ENCODE peak calls at places on chromosomes 6 and 20, in five cellular contexts. R is pancreas, X is T-helper 17 cell, W is adrenal gland, Z is mesenchymal stem cell. F is an unnamed sample. For H3K9me3, the result is how much of the 10 kb centered on the place peaks cover.

GRCh38 chr20:43389231-43389630 is 68.5 kb upstream of the SRSF6 start:
- DNase-seq in R (no peak), X (no peak), W (no peak), Z (no peak), F (peak)

GRCh38 chr6:53543341-53544010 is 1.4 kb downstream of the GCLC start:
- DNase-seq in R (no peak), X (no peak), W (no peak), Z (peak), F (no peak)

GRCh38 chr6:29510202-29510601 is 22.4 kb upstream of the MAS1L start:
- DNase-seq in R (no peak), X (no peak), W (peak), Z (no peak), F (no peak)

GRCh38 chr6:151025076-151025475 is 159.6 kb downstream of the MTHFD1L start:
- DNase-seq in R (peak), X (no peak), W (no peak), Z (no peak), F (no peak)

GRCh38 chr20:3661060-3661820 is 2.0 kb downstream of the GFRA4 start:
- DNase-seq in R (peak), X (no peak), W (no peak), Z (no peak), F (no peak)

GRCh38 chr6:48109902-48110301 is 1.1 kb downstream of the PTCHD4 start:
- DNase-seq in R (no peak), X (no peak), W (no peak), Z (peak), F (no peak)

GRCh38 chr6:158008894-158009891 is 27.5 kb downstream of the SYNJ2 start:
- DNase-seq in R (peak), X (peak), W (peak), Z (peak), F (peak)

GRCh38 chr20:57610261-57610952 is 9.8 kb downstream of the ZBP1 start:
- DNase-seq in R (peak), X (no peak), W (no peak), Z (no peak), F (no peak)

GRCh38 chr6:42929088-42929927 is at the start of gene CNPY3:
- DNase-seq in R (peak), X (peak), W (peak), Z (peak), F (peak)

GRCh38 chr6:6738922-6739717 is 150.6 kb downstream of the LY86 start:
- DNase-seq in R (no peak), X (no peak), W (no peak), Z (no peak), F (no peak)

GRCh38 chr6:34316442-34317171 is 67.8 kb upstream of the SMIM29 start:
- DNase-seq in R (no peak), X (no peak), W (no peak), Z (no peak), F (no peak)

GRCh38 chr20:45944151-45944964 is 9.9 kb downstream of the PCIF1 start:
- DNase-seq in R (no peak), X (no peak), W (no peak), Z (peak), F (no peak)

GRCh38 chr6:105991561-105992314 is 94.4 kb upstream of the PRDM1 start:
- DNase-seq in R (peak), X (no peak), W (no peak), Z (no peak), F (no peak)

GRCh38 chr20:36461600-36462439 is 79.5 kb upstream of the MYL9 start:
- DNase-seq in R (peak), X (peak), W (peak), Z (peak), F (peak)

GRCh38 chr6:140208286-140208685 is 833.8 kb upstream of the CITED2 start:
- DNase-seq in R (no peak), X (no peak), W (no peak), Z (peak), F (no peak)

GRCh38 chr6:130032758-130033323 is 14.5 kb downstream of the L3MBTL3 start:
- DNase-seq in R (no peak), X (no peak), W (no peak), Z (no peak), F (no peak)

GRCh38 chr6:32794510-32794909 is 22.3 kb downstream of the HLA-DOB start:
- DNase-seq in R (no peak), X (no peak), W (no peak), Z (no peak), F (no peak)

GRCh38 chr20:63641146-63641791 is 12.0 kb downstream of the STMN3 start:
- DNase-seq in R (no peak), X (peak), W (no peak), Z (peak), F (no peak)

GRCh38 chr6:41053056-41053455 is at the start of gene APOBEC2:
- DNase-seq in R (no peak), X (no peak), W (peak), Z (no peak), F (no peak)

GRCh38 chr6:33620584-33621395 is at the start of gene ITPR3:
- DNase-seq in R (peak), X (peak), W (no peak), Z (peak), F (peak)

GRCh38 chr6:76817429-76817828 is 645.9 kb downstream of the HTR1B start:
- DNase-seq in R (no peak), X (no peak), W (no peak), Z (no peak), F (no peak)

GRCh38 chr6:105994522-105995402 is 91.4 kb upstream of the PRDM1 start:
- DNase-seq in R (peak), X (peak), W (peak), Z (peak), F (peak)

GRCh38 chr6:122623279-122623678 is 13.1 kb downstream of the PKIB start:
- DNase-seq in R (no peak), X (no peak), W (no peak), Z (peak), F (no peak)

GRCh38 chr6:45118684-45119230 is 209.4 kb upstream of the RUNX2 start:
- DNase-seq in R (no peak), X (no peak), W (no peak), Z (no peak), F (no peak)

DNA sequence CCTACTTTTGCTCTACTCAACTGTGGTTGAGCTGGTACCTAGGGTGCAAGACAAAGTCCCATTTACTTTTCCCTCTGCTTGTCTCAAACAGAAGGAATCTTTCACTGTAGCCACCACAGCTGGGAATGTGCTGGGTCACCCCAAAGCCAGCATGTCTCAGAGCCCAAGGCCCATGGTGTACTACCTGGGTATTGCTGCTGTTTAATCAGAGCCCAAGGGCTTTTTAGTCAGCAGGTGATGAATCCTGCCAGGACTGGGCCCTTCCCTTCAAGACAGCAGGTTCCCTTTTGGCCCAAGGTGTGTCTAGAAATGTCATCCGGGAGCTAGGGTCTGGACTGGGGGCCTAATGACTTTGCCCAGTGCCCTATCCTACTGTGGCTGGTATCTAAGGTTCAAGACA is 249.8 kb downstream of the HDGFL1 start:
- DNase-seq in R (no peak), X (no peak), W (no peak), Z (no peak), F (no peak)
- H3K9me3 ChIP-seq in R (under half), X (under half), W (under half), Z (under half), F (under half)

GRCh38 chr6:109360791-109361190 is 21.5 kb downstream of the CD164 start:
- DNase-seq in R (no peak), X (no peak), W (no peak), Z (no peak), F (no peak)
- H3K9me3 ChIP-seq in R (under half), X (under half), W (under half), Z (under half), F (under half)

GRCh38 chr6:168272379-168273011 is 47.1 kb downstream of the DACT2 start:
- DNase-seq in R (no peak), X (no peak), W (no peak), Z (no peak), F (no peak)
- H3K9me3 ChIP-seq in R (under half), X (under half), W (under half), Z (under half), F (under half)

DNA sequence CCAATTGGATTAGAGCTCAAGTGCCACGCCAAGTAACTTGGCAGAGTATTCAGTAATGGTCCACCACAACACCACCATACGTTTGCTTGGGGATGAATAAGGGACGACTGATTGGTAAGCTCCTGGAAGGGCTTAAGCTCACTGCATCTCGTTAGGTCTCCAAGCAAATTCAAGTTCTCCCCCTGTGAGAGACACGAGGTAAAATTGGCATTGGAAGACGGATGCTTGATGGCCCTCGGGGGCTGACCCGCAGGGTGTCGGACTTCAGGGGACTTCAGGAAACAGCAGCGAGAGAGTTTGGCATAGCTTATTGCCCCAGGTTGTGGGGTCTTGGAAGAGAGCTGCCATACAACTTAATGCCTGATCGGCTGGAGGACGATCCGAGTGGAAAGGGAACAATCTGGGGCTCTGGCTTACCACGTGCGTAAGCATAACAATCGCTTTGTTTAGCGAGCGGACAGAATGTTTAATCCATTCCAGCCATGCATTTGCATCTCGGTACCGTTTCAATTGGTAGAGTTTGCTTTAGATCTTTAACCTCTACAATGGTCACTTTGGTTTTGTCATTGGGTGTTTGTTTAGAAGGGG is 4.8 kb upstream of the ZNFX1 start:
- DNase-seq in R (no peak), X (no peak), W (no peak), Z (peak), F (no peak)
- H3K9me3 ChIP-seq in R (under half), X (half or more), W (under half), Z (under half), F (under half)

DNA sequence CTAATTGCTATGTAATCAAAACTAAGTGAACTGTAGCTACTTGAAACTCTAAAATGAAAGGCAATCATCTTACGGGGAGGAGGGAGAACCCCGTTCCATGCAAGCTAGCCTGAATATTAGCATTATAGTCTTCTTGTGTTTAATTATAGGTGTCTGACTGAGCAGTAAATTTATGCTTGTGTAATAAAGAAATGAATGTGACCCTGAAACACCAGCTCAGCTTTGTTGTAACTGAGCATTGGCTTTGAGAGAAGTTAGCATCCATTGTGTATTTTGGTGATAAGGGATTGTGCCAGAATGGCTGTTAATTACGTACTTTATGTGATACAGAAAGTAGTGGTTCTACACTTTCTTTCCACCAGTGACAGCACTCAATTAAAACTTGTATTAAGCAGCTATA is 86.9 kb downstream of the QKI start:
- DNase-seq in R (no peak), X (no peak), W (no peak), Z (no peak), F (no peak)
- H3K9me3 ChIP-seq in R (under half), X (under half), W (under half), Z (under half), F (under half)

DNA sequence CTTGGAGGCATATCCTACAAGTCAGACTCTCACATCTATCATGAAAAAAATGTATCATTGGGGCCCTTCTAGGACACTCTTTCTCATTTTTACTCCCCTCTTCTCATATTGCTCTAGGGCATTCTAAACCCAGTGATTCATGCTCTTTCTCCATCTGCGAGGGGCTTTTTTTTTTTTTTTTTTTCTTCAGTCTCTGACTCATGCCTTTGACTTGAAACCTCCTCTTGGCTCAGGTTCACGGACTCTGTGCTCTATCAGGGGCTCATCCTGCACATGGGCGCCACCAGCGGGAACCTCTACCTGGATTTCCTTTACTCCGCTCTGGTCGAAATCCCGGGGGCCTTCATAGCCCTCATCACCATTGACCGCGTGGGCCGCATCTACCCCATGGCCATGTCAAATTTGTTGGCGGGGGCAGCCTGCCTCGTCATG is 17.8 kb downstream of the SLC22A1 start:
- DNase-seq in R (no peak), X (no peak), W (no peak), Z (peak), F (peak)
- H3K9me3 ChIP-seq in R (under half), X (under half), W (under half), Z (under half), F (under half)

GRCh38 chr20:39524371-39524911 is 562.3 kb downstream of the DHX35 start:
- DNase-seq in R (no peak), X (no peak), W (no peak), Z (no peak), F (no peak)
- H3K9me3 ChIP-seq in R (under half), X (under half), W (under half), Z (under half), F (under half)

F was measured in uterus.